ENCODE peak calls at places on chromosome 1, in six cellular contexts. Y is PC-3, A is cardiac fibroblast, S is heart left ventricle, B is heart right ventricle, V is keratinocyte. G is an unnamed sample.

GRCh38 chr1:219050268-219050917 is 123.3 kb upstream of the LYPLAL1 start:
- DNase-seq in A (no peak), S (no peak), B (no peak), V (no peak), Y (no peak), G (no peak)

GRCh38 chr1:106406114-106406513 is 650.4 kb upstream of the PRMT6 start:
- DNase-seq in Y (no peak), B (no peak), S (no peak), A (no peak), V (no peak), G (no peak)

GRCh38 chr1:89780721-89781120 is 40.1 kb upstream of the LRRC8D start:
- DNase-seq in S (no peak), A (peak), B (no peak), Y (peak), V (no peak), G (peak)

GRCh38 chr1:81699234-81699633 is 101.5 kb upstream of the ADGRL2 start:
- DNase-seq in A (peak), Y (peak), S (no peak), B (no peak), V (no peak), G (peak)

GRCh38 chr1:118809586-118809985 is 178.6 kb downstream of the TBX15 start:
- DNase-seq in Y (no peak), S (no peak), B (no peak), V (no peak), A (no peak), G (no peak)

GRCh38 chr1:173122958-173123852 is 72.5 kb upstream of the TNFSF18 start:
- DNase-seq in S (peak), V (peak), Y (no peak), A (peak), B (peak), G (peak)

GRCh38 chr1:93695411-93696005 is 13.9 kb upstream of the BCAR3 start:
- DNase-seq in S (no peak), Y (no peak), A (no peak), B (no peak), V (no peak), G (no peak)

GRCh38 chr1:33828654-33829053 is 35.2 kb upstream of the HMGB4 start:
- DNase-seq in S (no peak), A (no peak), V (no peak), Y (no peak), B (no peak), G (no peak)

GRCh38 chr1:16189003-16189402 is 23.4 kb downstream of the ARHGEF19 start:
- DNase-seq in S (no peak), Y (peak), V (no peak), A (peak), B (no peak), G (no peak)

GRCh38 chr1:110118636-110119396 is 6.6 kb downstream of the UBL4B start:
- DNase-seq in S (no peak), V (no peak), A (peak), B (no peak), Y (peak), G (peak)

GRCh38 chr1:18170444-18170843 is 62.8 kb downstream of the IGSF21 start:
- DNase-seq in B (no peak), S (no peak), Y (no peak), V (no peak), A (no peak), G (no peak)

GRCh38 chr1:237672748-237673147 is 218.0 kb downstream of the ZP4 start:
- DNase-seq in V (no peak), Y (peak), S (no peak), A (no peak), B (no peak), G (no peak)

GRCh38 chr1:12464627-12465056 is 153.4 kb downstream of the DHRS3 start:
- DNase-seq in V (no peak), A (peak), B (no peak), Y (peak), S (peak), G (peak)

GRCh38 chr1:74522143-74522542 is 9.7 kb upstream of the LRRC53 start:
- DNase-seq in A (no peak), B (no peak), V (no peak), Y (peak), S (no peak), G (no peak)

GRCh38 chr1:202807367-202807925 is 775 bp downstream of the KDM5B start:
- DNase-seq in A (peak), Y (no peak), V (no peak), S (no peak), B (peak), G (no peak)

GRCh38 chr1:226029093-226029496 is 30.0 kb upstream of the SDE2 start:
- DNase-seq in A (no peak), V (no peak), S (no peak), B (no peak), Y (no peak), G (no peak)

GRCh38 chr1:229058716-229059115 is 212.2 kb upstream of the RAB4A start:
- DNase-seq in Y (no peak), B (no peak), S (peak), A (no peak), V (no peak), G (no peak)

GRCh38 chr1:28341591-28341990 is 12.8 kb downstream of the MED18 start:
- DNase-seq in Y (peak), A (peak), V (peak), S (no peak), B (no peak), G (no peak)

GRCh38 chr1:204232530-204232929 is 18.7 kb upstream of the GOLT1A start:
- DNase-seq in V (no peak), S (peak), A (no peak), B (no peak), Y (no peak), G (peak)

GRCh38 chr1:237205400-237206064 is 163.5 kb downstream of the RYR2 start:
- DNase-seq in V (no peak), A (peak), S (peak), B (peak), Y (no peak), G (no peak)

GRCh38 chr1:34358636-34359035 is 181.9 kb downstream of the C1orf94 start:
- DNase-seq in Y (no peak), A (no peak), S (no peak), V (no peak), B (no peak), G (no peak)

GRCh38 chr1:228007054-228007800 is 429 bp downstream of the WNT3A start:
- DNase-seq in B (no peak), S (no peak), Y (no peak), V (no peak), A (no peak), G (no peak)

GRCh38 chr1:68347415-68347814 is 102.3 kb downstream of the RPE65 start:
- DNase-seq in A (no peak), B (peak), Y (no peak), S (peak), V (no peak), G (no peak)

GRCh38 chr1:58782308-58783089 is 1.3 kb downstream of the JUN start:
- DNase-seq in V (no peak), B (peak), A (peak), S (peak), Y (peak), G (peak)

GRCh38 chr1:59137968-59138367 is 158.9 kb upstream of the FGGY start:
- DNase-seq in B (no peak), Y (no peak), V (no peak), S (no peak), A (no peak), G (no peak)

GRCh38 chr1:41848216-41848952 is 70.3 kb downstream of the HIVEP3 start:
- DNase-seq in A (no peak), B (no peak), S (no peak), Y (no peak), V (no peak), G (no peak)

GRCh38 chr1:191641420-191642215 is 516.6 kb upstream of the RGS18 start:
- DNase-seq in A (peak), S (no peak), B (no peak), V (no peak), Y (peak), G (no peak)

GRCh38 chr1:201896951-201897391 is 8.3 kb downstream of the SHISA4 start:
- DNase-seq in Y (peak), A (peak), B (peak), V (no peak), S (peak), G (peak)

GRCh38 chr1:193905288-193906085 is 719.1 kb upstream of the B3GALT2 start:
- DNase-seq in Y (peak), V (no peak), B (no peak), S (no peak), A (no peak), G (peak)

GRCh38 chr1:200386416-200386815 is 23.4 kb downstream of the ZNF281 start:
- DNase-seq in S (no peak), B (no peak), Y (no peak), A (no peak), V (no peak), G (no peak)

GRCh38 chr1:18239671-18240070 is 132.1 kb downstream of the IGSF21 start:
- DNase-seq in S (no peak), A (no peak), Y (no peak), B (no peak), V (no peak), G (no peak)

GRCh38 chr1:173206816-173207595 is at the start of gene TNFSF4:
- DNase-seq in Y (no peak), A (peak), V (no peak), S (peak), B (no peak), G (no peak)

GRCh38 chr1:54323324-54323739 is 82.9 kb downstream of the SSBP3 start:
- DNase-seq in B (no peak), A (no peak), V (peak), Y (no peak), S (no peak), G (no peak)
- TF ChIP-seq CTCF in B (peak), A (no peak), V (peak), Y (no peak), S (peak), G (no peak)

GRCh38 chr1:79614762-79615161 is 608.2 kb upstream of the ADGRL4 start:
- DNase-seq in A (peak), S (no peak), V (no peak), B (no peak), Y (no peak), G (no peak)

GRCh38 chr1:79617777-79618176 is 611.2 kb upstream of the ADGRL4 start:
- DNase-seq in S (no peak), A (peak), V (no peak), B (no peak), Y (peak), G (no peak)
- TF ChIP-seq CTCF in S (peak), A (peak), V (no peak), B (no peak), Y (peak), G (peak)

DNA sequence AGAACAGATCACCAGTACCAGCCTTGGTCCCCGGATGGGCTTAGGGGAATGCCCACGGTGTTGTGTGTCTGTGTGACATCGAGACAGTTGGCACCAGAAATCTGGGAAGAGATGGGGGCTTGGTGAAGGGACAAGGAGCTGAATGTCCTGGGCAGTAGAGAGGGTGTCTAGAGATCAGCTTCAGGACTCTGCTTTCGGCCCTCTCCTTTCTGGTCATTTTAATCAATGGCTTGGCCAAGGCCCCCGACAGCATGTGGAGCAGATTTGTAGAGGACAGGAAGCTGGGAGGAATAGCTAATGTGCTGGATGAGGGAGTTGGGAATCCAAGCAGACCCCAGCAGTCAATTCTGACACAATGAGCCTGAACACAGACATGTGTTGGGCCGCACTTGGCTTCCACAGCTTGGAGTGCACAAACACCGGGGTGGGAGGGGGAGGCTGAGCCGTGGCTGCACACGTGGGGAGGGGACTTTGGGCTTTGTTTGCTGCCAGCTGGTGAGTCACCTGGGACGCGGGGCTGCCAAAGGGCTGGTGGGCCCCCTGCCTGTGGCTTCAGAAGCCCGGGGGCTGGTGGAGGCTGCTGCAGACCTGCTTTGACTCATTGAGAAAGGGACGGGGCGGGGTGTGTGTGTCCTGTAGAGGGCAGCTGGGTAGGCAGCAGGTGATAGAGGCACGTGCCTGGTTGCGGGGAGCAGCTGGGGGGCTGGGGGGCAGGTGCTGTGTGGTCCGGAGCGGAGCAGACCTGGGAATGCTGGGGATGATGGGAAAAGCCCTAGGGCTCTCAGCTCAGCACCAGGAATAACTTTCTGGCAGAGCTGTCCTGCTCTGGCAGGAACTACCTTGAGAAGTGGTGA is 20.9 kb downstream of the SLC1A7 start:
- DNase-seq in A (peak), S (peak), Y (peak), B (peak), V (no peak), G (no peak)
- TF ChIP-seq CTCF in A (no peak), S (no peak), Y (no peak), B (no peak), V (no peak), G (peak)

DNA sequence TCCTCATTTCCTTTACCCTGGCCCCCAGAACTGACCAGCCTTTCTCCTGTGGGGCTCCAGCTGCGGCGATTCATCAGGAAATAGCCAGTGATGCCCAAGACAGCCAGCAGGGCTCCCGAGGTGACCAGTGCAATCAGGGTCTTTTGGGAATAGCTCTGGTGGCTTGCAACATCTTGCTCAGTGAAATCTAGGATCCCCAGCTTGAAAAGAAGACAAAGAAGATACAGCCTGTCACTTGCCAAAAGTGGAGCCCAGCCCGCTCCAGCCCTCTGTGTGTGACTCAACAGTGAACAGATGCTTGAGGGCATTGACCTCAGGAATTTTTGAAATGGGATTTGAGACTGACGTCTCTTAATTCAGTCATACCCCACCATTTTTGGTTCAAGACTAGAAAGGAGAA is 22.3 kb downstream of the CD34 start:
- DNase-seq in Y (no peak), S (peak), A (peak), V (no peak), B (no peak), G (peak)
- TF ChIP-seq CTCF in Y (no peak), S (no peak), A (peak), V (no peak), B (no peak), G (peak)

GRCh38 chr1:22895357-22895756 is 77.3 kb downstream of the LACTBL1 start:
- DNase-seq in B (no peak), A (no peak), Y (no peak), S (no peak), V (no peak), G (no peak)
- TF ChIP-seq CTCF in B (no peak), A (no peak), Y (no peak), S (no peak), V (no peak), G (no peak)

DNA sequence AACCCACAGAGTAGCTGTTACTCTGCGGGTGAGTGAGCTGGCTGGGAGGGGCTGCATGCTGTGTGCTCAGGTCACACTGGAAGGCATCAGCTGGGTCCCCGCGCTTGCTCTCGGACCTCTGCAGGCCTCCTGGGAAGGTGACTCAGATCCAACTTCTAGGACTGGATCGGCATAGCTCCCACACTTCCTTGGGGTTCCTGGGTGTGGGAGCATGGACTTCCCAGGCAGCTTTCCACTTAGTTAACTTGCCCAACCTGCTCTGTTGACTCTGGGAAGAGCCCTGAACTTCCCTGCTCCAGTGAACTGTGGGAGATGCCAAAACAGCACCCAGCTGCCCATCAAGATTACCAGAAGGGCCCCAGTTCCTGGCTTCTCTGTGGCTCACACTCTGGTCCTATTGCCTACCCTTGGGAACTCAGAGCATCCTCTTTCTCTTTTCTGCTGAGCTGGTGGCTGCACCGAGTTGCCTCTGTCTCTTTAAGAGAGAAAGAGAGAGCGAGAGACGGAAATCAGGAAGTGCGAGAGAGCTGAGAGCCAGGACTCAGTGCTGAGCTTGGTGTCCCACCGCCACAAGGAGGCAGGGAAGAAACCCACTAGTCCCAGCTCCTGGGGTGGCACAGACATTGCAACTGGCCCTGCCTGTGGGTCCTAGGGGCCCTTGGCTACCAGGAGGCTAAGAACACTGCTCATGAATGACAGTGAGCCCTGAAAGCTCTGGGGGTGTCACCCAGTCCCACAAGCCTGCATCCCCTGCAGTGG is at the start of gene IKBKE:
- DNase-seq in Y (peak), V (no peak), S (no peak), A (peak), B (peak), G (peak)
- TF ChIP-seq CTCF in Y (peak), V (no peak), S (peak), A (peak), B (peak), G (peak)

GRCh38 chr1:179881642-179882252 is 338 bp upstream of the TOR1AIP1 start:
- DNase-seq in B (peak), S (no peak), V (no peak), Y (peak), A (no peak), G (peak)

GRCh38 chr1:179876289-179876715 is 1.3 kb downstream of the TOR1AIP2 start:
- DNase-seq in S (no peak), A (peak), V (no peak), B (no peak), Y (peak), G (peak)

GRCh38 chr1:179879797-179880196 is 2.2 kb upstream of the TOR1AIP2 start:
- DNase-seq in A (no peak), B (no peak), V (no peak), S (no peak), Y (no peak), G (no peak)

GRCh38 chr1:179875606-179876288 is 1.9 kb downstream of the TOR1AIP2 start:
- DNase-seq in S (no peak), A (no peak), Y (no peak), B (no peak), V (no peak), G (no peak)

GRCh38 chr1:179877586-179878265 is at the start of gene TOR1AIP2:
- DNase-seq in B (peak), A (peak), S (peak), Y (peak), V (no peak), G (peak)
- TF ChIP-seq CTCF in B (no peak), A (no peak), S (peak), Y (no peak), V (no peak), G (no peak)

GRCh38 chr1:13543927-13544556 is 30.2 kb upstream of the LRRC38 start:
- DNase-seq in B (peak), V (no peak), Y (peak), A (peak), S (peak), G (no peak)
- TF ChIP-seq CTCF in B (peak), V (peak), Y (peak), A (peak), S (peak), G (peak)

DNA sequence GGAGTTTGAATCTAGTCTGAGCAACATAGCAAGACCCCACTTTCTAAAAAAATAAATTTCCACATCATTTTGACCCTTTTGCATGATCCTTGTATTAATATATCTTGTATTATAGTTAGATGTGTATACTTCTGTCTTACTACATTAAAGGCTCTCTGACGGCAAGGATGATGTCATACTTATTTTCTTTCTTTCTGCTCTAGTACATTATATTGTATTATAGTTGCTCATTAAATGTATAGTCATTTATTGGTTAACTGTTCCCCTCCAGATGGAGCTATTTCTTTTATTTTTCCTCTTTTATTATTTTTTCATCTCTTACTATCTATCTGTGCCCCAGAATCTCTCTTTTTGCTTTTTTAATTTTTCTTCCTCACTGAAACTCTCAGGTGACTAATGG is 15.0 kb upstream of the OLFML2B start:
- DNase-seq in A (no peak), V (no peak), Y (no peak), S (no peak), B (no peak), G (no peak)
- TF ChIP-seq CTCF in A (no peak), V (no peak), Y (peak), S (no peak), B (no peak), G (peak)

DNA sequence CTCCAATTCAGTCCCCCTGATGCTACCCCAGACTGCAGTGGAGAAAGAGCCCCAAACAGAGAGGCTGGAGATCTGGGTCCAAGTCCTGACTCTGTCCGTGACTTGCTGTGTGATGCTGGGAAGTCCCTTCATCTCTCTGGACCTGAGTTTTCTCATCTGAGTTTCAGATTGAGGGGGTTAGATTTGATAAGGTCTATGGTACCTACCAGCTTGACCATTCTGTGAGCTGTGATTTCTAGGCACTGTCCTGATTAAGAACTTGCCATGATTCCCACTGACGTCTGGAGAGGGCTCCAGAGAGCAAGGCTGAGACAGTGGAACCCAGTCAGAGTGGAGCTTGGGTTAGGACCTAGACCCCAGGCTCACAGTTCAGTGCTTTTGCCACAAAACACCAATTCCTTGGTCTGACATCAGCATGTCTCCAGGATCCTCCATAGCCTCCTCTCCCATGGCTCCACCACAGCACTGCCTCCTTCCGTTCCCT is 43.8 kb upstream of the DMBX1 start:
- DNase-seq in Y (no peak), A (no peak), V (no peak), B (no peak), S (no peak), G (no peak)
- TF ChIP-seq CTCF in Y (peak), A (no peak), V (no peak), B (no peak), S (no peak), G (peak)

G was measured in HFFc6.